ENCODE peak calls at places on chromosomes 4 and X, in four cellular contexts. U is adrenal gland, T is breast epithelium, P is cardiac muscle cell. I is an unnamed sample. For H3K4me1, the result is how much of the 10 kb centered on the place peaks cover.

GRCh38 chr4:6474053-6474568 is 1.7 kb upstream of the PPP2R2C start:
- DNase-seq in U (no peak), T (no peak), P (no peak), I (no peak)

GRCh38 chrX:113551919-113552318 is 711.3 kb upstream of the AMOT start:
- DNase-seq in U (no peak), T (no peak), P (no peak), I (no peak)

GRCh38 chrX:123878177-123878576 is 18.3 kb downstream of the XIAP start:
- DNase-seq in U (no peak), T (no peak), P (peak), I (no peak)

GRCh38 chrX:106481341-106481740 is 130.4 kb upstream of the RADX start:
- DNase-seq in U (peak), T (no peak), P (peak), I (no peak)

GRCh38 chr4:180058731-180059215 is 2184.4 kb upstream of the TENM3 start:
- DNase-seq in U (peak), T (no peak), P (peak), I (no peak)

GRCh38 chrX:21400408-21401121 is 26.3 kb downstream of the CNKSR2 start:
- DNase-seq in U (no peak), T (no peak), P (no peak), I (no peak)

GRCh38 chrX:69298466-69299140 is 133.3 kb upstream of the PJA1 start:
- DNase-seq in U (no peak), T (no peak), P (peak), I (no peak)

GRCh38 chr4:55500072-55500471 is 46.6 kb downstream of the CLOCK start:
- DNase-seq in U (no peak), T (no peak), P (no peak), I (no peak)

GRCh38 chr4:68361146-68361589 is 11.3 kb upstream of the YTHDC1 start:
- DNase-seq in U (no peak), T (no peak), P (peak), I (no peak)

GRCh38 chr4:110678517-110678916 is 55.6 kb upstream of the PITX2 start:
- DNase-seq in U (no peak), T (no peak), P (no peak), I (no peak)

GRCh38 chr4:158013858-158014257 is 159.0 kb downstream of the GASK1B start:
- DNase-seq in U (no peak), T (no peak), P (peak), I (no peak)

GRCh38 chrX:23952984-23953907 is 45.4 kb downstream of the CXorf58 start:
- DNase-seq in U (no peak), T (no peak), P (no peak), I (peak)

GRCh38 chrX:109952050-109952449 is 50.9 kb upstream of the TMEM164 start:
- DNase-seq in U (no peak), T (no peak), P (no peak), I (no peak)

GRCh38 chrX:151966236-151966635 is 8.2 kb downstream of the GABRE start:
- DNase-seq in U (no peak), T (no peak), P (no peak), I (no peak)

GRCh38 chr4:74037076-74037475 is 1.4 kb downstream of the CXCL3 start:
- DNase-seq in U (no peak), T (no peak), P (no peak), I (no peak)
- H3K4me1 ChIP-seq in U (under half), T (under half), P (under half), I (under half)

GRCh38 chr4:3301450-3302163 is 8.8 kb downstream of the RGS12 start:
- DNase-seq in U (peak), T (no peak), P (no peak), I (no peak)
- H3K4me1 ChIP-seq in U (under half), T (under half), P (half or more), I (under half)

GRCh38 chrX:40153335-40154221 is 55.8 kb upstream of the BCOR start:
- DNase-seq in U (peak), T (no peak), P (peak), I (no peak)
- H3K4me1 ChIP-seq in U (under half), T (under half), P (under half), I (under half)

GRCh38 chrX:14941301-14941700 is 68.1 kb downstream of the MOSPD2 start:
- DNase-seq in U (no peak), T (no peak), P (no peak), I (no peak)

GRCh38 chrX:14948701-14949100 is 75.5 kb downstream of the MOSPD2 start:
- DNase-seq in U (no peak), T (no peak), P (no peak), I (no peak)

GRCh38 chrX:14942341-14942740 is 69.1 kb downstream of the MOSPD2 start:
- DNase-seq in U (no peak), T (no peak), P (no peak), I (no peak)

GRCh38 chrX:14943963-14944362 is 70.7 kb downstream of the MOSPD2 start:
- DNase-seq in U (no peak), T (no peak), P (no peak), I (no peak)

GRCh38 chrX:14946721-14947120 is 73.5 kb downstream of the MOSPD2 start:
- DNase-seq in U (no peak), T (no peak), P (no peak), I (no peak)
- H3K4me1 ChIP-seq in U (under half), T (under half), P (under half), I (under half)

GRCh38 chr4:54055494-54055893 is 8.9 kb downstream of the CHIC2 start:
- DNase-seq in U (no peak), T (no peak), P (no peak), I (no peak)

GRCh38 chr4:54054501-54054900 is 9.9 kb downstream of the CHIC2 start:
- DNase-seq in U (no peak), T (no peak), P (no peak), I (no peak)

DNA sequence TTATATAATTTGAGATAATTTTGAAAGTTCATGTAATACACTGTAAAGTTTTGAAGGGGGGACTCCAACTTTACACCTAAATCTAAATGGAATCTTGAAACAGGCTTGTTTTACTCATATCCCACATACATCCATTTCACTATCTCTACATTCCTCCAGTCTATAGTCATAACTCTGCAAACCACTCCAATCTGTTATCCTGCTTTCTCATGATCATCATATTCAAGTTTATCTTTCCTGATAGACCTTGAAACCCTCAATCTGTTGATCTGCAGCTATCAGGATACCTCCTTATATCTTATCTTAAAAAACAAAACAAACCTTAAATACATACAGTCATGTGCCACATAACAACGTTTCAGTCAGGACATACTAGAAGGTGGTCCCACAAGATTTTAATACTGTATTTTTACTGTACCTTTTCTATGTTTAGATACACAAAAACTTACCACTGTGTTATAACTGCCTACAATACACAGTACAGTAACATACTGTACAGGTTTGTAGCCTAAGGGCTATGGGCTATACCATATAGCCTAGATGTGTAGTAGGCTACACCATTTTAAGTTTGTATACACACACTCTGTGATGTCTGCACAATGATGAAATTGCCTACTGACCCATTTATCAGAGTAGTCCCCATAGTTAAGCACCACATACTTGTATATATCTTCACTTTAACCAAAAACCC is 14.0 kb downstream of the CHIC2 start:
- DNase-seq in U (no peak), T (no peak), P (peak), I (no peak)
- H3K4me1 ChIP-seq in U (under half), T (under half), P (under half), I (under half)

GRCh38 chr4:38306482-38307071 is 346.4 kb downstream of the PTTG2 start:
- DNase-seq in U (no peak), T (no peak), P (no peak), I (no peak)
- H3K4me1 ChIP-seq in U (under half), T (under half), P (under half), I (under half)

DNA sequence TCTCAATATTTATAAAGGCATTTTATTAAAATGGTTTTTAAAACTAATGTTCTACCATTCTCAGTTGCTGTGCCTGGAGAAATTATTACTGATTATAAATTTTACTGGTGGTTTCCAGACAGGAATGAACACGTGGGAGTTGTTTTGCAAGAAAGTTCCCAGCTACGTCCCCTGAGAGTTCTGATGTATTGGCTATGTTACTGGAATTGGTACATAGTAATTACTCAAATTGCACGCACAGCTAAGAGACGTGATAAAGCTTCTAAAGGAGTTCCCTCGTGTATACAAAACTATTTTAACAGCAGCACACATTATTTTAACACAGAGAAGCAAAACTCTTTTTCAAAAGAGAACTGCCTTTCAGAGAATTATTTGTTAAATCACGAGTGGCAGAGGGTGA is 292.2 kb downstream of the NLGN4X start:
- DNase-seq in U (no peak), T (no peak), P (peak), I (no peak)
- H3K4me1 ChIP-seq in U (under half), T (under half), P (under half), I (under half)